ENCODE peak calls at places on chromosomes 1 and 21, in seven cellular contexts. S, E, W, X, J, Z and F are unnamed samples.

GRCh38 chr1:76921590-76921989 is 54.3 kb downstream of the ST6GALNAC5 start:
- DNase-seq in Z (no peak), S (no peak), W (no peak), J (no peak), E (no peak), X (no peak), F (no peak)

GRCh38 chr1:118185083-118185899 is at the start of gene SPAG17:
- DNase-seq in J (peak; percentile 53), W (peak; percentile 64), E (peak; percentile 49), Z (peak; percentile 77), X (peak; percentile 48), S (peak; percentile 94), F (no peak)

GRCh38 chr1:178749581-178750166 is 24.6 kb downstream of the RALGPS2 start:
- DNase-seq in W (no peak), X (no peak), E (no peak), J (no peak), Z (no peak), S (no peak), F (no peak)

GRCh38 chr1:85200870-85201339 is at the start of gene SYDE2:
- DNase-seq in X (peak; percentile 84), W (peak; percentile 87), E (peak; percentile 72), Z (peak; percentile 92), J (peak; percentile 75), S (peak; percentile 75), F (peak; percentile 87)

GRCh38 chr1:157838966-157839365 is 2.6 kb downstream of the CD5L start:
- DNase-seq in J (no peak), S (no peak), W (no peak), E (no peak), Z (no peak), X (no peak), F (no peak)

GRCh38 chr1:63624911-63625310 is 31.7 kb downstream of the PGM1 start:
- DNase-seq in W (no peak), E (no peak), Z (no peak), J (no peak), X (no peak), S (no peak), F (no peak)

GRCh38 chr1:68168545-68169065 is 63.7 kb downstream of the WLS start:
- DNase-seq in E (no peak), W (no peak), Z (no peak), J (no peak), S (no peak), X (no peak), F (no peak)

GRCh38 chr21:42644223-42645208 is 8.9 kb upstream of the PDE9A start:
- DNase-seq in S (no peak), E (peak; percentile 32), J (no peak), X (no peak), Z (no peak), W (peak; percentile 32), F (no peak)

GRCh38 chr1:37797750-37798345 is 4.2 kb downstream of the MANEAL start:
- DNase-seq in Z (peak; percentile 19), X (no peak), W (no peak), S (no peak), E (no peak), J (no peak), F (no peak)

GRCh38 chr21:35294231-35294898 is 245.3 kb upstream of the RUNX1 start:
- DNase-seq in S (no peak), W (no peak), X (peak; percentile 78), J (no peak), Z (no peak), E (no peak), F (no peak)

GRCh38 chr1:68107771-68108170 is 57.3 kb upstream of the DIRAS3 start:
- DNase-seq in X (no peak), J (no peak), W (no peak), Z (no peak), E (no peak), S (no peak), F (no peak)

GRCh38 chr21:29309703-29310102 is 11.0 kb downstream of the BACH1 start:
- DNase-seq in Z (no peak), S (no peak), E (no peak), J (no peak), W (no peak), X (no peak), F (no peak)

GRCh38 chr1:1703796-1704195 is 11.2 kb upstream of the SLC35E2B start:
- DNase-seq in Z (peak; percentile 57), S (no peak), J (no peak), W (peak; percentile 51), X (no peak), E (no peak), F (peak; percentile 78)

GRCh38 chr1:208564466-208564865 is 320.3 kb upstream of the PLXNA2 start:
- DNase-seq in Z (no peak), X (no peak), E (no peak), W (no peak), J (no peak), S (no peak), F (no peak)

GRCh38 chr1:116412480-116412798 is 39.4 kb downstream of the ATP1A1 start:
- DNase-seq in W (no peak), J (no peak), S (no peak), X (no peak), E (no peak), Z (no peak), F (no peak)

GRCh38 chr1:43308635-43309580 is 8.1 kb downstream of the TIE1 start:
- DNase-seq in E (no peak), J (no peak), X (no peak), Z (peak; percentile 36), W (peak; percentile 25), S (no peak), F (no peak)

GRCh38 chr1:59733443-59734141 is 81.2 kb upstream of the HOOK1 start:
- DNase-seq in E (no peak), W (no peak), X (no peak), J (no peak), Z (no peak), S (no peak), F (no peak)

GRCh38 chr1:156812293-156812990 is 4.2 kb downstream of the SH2D2A start:
- DNase-seq in J (no peak), Z (no peak), W (no peak), S (no peak), E (no peak), X (no peak), F (no peak)

GRCh38 chr1:2284932-2285331 is 56.8 kb downstream of the SKI start:
- DNase-seq in S (no peak), E (no peak), W (peak; percentile 17), J (no peak), X (no peak), Z (no peak), F (no peak)

GRCh38 chr1:244970236-244970652 is 105.9 kb upstream of the HNRNPU start:
- DNase-seq in X (no peak), W (peak; percentile 89), J (peak; percentile 90), Z (peak; percentile 93), S (peak; percentile 80), E (no peak), F (peak; percentile 92)

GRCh38 chr1:165014753-165015152 is 341.8 kb downstream of the LMX1A start:
- DNase-seq in W (no peak), X (no peak), Z (no peak), J (no peak), E (no peak), S (no peak), F (no peak)

DNA sequence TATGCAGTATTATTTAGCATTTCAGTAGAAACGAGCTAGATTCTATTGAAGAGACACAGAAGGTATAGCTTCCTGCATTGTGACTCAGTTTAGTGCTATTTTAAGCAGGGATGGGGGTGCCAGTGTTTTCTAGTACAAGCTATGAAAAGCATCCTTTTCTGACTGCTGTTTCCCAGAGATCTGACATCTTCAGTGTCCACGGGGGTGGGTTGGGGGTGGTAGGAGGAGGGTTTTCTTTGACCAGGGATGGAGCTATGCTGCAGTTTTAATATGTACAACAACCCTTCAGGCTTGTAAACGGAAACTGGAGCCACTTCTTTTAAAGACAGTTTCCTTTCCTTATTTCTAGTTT is 2.7 kb upstream of the NEGR1 start:
- DNase-seq in J (no peak), E (no peak), X (no peak), S (no peak), W (no peak), Z (no peak), F (no peak)
- TF ChIP-seq CTCF in J (no peak), E (no peak), X (no peak), S (no peak), W (no peak), Z (no peak), F (no peak)

GRCh38 chr1:41631154-41631553 is 146.7 kb upstream of the EDN2 start:
- DNase-seq in E (no peak), X (no peak), S (no peak), W (no peak), Z (no peak), J (no peak), F (no peak)

GRCh38 chr1:41632788-41633575 is 148.5 kb upstream of the EDN2 start:
- DNase-seq in E (no peak), J (no peak), W (no peak), X (no peak), S (no peak), Z (no peak), F (no peak)

GRCh38 chr1:41637367-41637766 is 152.9 kb upstream of the EDN2 start:
- DNase-seq in J (no peak), Z (no peak), X (no peak), S (no peak), E (no peak), W (no peak), F (no peak)

GRCh38 chr1:41631971-41632370 is 147.5 kb upstream of the EDN2 start:
- DNase-seq in S (no peak), W (no peak), J (no peak), Z (no peak), E (no peak), X (no peak), F (no peak)

DNA sequence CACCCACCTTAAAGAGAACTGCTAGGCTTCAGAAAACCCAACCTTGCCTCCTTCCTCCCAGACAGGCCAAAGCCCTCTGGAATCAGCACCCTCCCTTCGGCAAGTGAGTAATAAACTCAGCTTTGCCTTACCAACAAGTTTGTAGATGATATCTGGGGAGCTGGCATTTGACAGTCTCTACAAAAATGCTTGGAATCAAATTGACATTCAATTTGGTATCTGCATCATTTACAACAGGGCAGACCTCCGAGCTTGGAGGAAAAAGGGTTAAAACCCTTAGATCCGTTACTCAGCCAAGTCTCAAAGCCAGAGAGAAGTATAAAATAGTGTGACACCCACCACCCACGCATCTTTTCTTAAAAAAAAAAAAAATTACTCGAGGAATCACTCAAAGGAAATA is 149.3 kb upstream of the EDN2 start:
- DNase-seq in X (no peak), E (no peak), Z (no peak), J (no peak), W (no peak), S (no peak), F (no peak)
- TF ChIP-seq CTCF in X (no peak), E (no peak), Z (no peak), J (no peak), W (no peak), S (no peak), F (no peak)

DNA sequence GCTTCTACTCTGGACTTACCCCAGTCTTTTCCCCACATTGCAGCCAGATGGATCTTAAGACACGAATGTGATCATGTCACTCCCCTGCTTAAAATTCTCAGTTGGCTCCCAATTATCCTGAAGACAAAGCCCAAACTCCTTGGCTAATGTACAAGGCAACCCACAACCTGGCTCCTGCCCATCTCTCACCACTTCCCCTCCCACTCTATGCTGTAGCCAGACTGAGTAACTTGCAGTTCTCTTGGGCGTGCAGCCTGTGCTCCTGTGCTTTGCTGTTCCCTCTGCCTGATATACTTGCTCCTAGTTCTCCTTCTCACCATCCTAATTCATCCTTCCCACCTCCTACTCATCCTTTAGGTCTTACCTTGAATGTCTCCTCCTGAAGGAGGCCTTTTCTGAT is 56.2 kb downstream of the LGR6 start:
- DNase-seq in X (no peak), E (no peak), J (no peak), W (no peak), Z (no peak), S (no peak), F (no peak)
- TF ChIP-seq CTCF in X (no peak), E (no peak), J (no peak), W (no peak), Z (no peak), S (no peak), F (no peak)

GRCh38 chr1:154104433-154105082 is 50.3 kb downstream of the NUP210L start:
- DNase-seq in Z (no peak), X (no peak), W (no peak), S (no peak), J (no peak), E (no peak), F (no peak)
- TF ChIP-seq CTCF in Z (peak; percentile 7), X (no peak), W (no peak), S (no peak), J (no peak), E (no peak), F (no peak)